ENCODE peak calls at places on chromosomes 3 and 15, in nine cellular contexts. H, I, K, C, W, V, R, U and E are unnamed samples.

GRCh38 chr15:59543721-59544547 is 67.6 kb upstream of the GCNT3 start:
- DNase-seq in H (no peak), I (no peak), K (no peak), C (no peak), W (no peak), V (no peak), R (no peak), U (no peak), E (no peak)

GRCh38 chr3:172138792-172139507 is 99.6 kb downstream of the FNDC3B start:
- DNase-seq in H (peak; percentile 65), I (peak; percentile 82), K (peak; percentile 58), C (no peak), W (no peak), V (peak; percentile 68), R (peak; percentile 77), U (no peak), E (no peak)

GRCh38 chr3:187318819-187319616 is 27.5 kb upstream of the MASP1 start:
- DNase-seq in H (peak; percentile 36), I (peak; percentile 70), K (peak; percentile 24), C (peak; percentile 46), W (no peak), V (peak; percentile 78), R (peak; percentile 82), U (no peak), E (no peak)

GRCh38 chr15:41655716-41656115 is 4.5 kb upstream of the MGA start:
- DNase-seq in H (no peak), I (no peak), K (no peak), C (no peak), W (no peak), V (no peak), R (peak; percentile 21), U (no peak), E (no peak)

GRCh38 chr3:13280856-13281656 is 139.1 kb downstream of the NUP210 start:
- DNase-seq in H (no peak), I (no peak), K (no peak), C (peak; percentile 63), W (no peak), V (peak; percentile 78), R (no peak), U (no peak), E (no peak)

GRCh38 chr3:183518446-183519185 is 36.9 kb downstream of the KLHL6 start:
- DNase-seq in H (no peak), I (no peak), K (no peak), C (no peak), W (no peak), V (no peak), R (no peak), U (no peak), E (no peak)

GRCh38 chr15:63050737-63051700 is 8.5 kb downstream of the TPM1 start:
- DNase-seq in H (no peak), I (no peak), K (no peak), C (no peak), W (no peak), V (no peak), R (peak; percentile 76), U (no peak), E (no peak)

GRCh38 chr15:64619880-64620839 is 155.2 kb downstream of the RBPMS2 start:
- DNase-seq in H (no peak), I (no peak), K (peak; percentile 89), C (no peak), W (no peak), V (no peak), R (peak; percentile 83), U (no peak), E (no peak)

GRCh38 chr3:8665407-8665896 is 20.9 kb upstream of the SSUH2 start:
- DNase-seq in H (no peak), I (no peak), K (no peak), C (no peak), W (no peak), V (no peak), R (no peak), U (no peak), E (no peak)

GRCh38 chr3:195715583-195716266 is 5.1 kb upstream of the MUC20 start:
- DNase-seq in H (no peak), I (no peak), K (peak; percentile 80), C (no peak), W (no peak), V (peak; percentile 42), R (peak; percentile 45), U (no peak), E (no peak)

GRCh38 chr3:114879059-114880031 is 267.7 kb downstream of the ZBTB20 start:
- DNase-seq in H (no peak), I (no peak), K (peak; percentile 28), C (no peak), W (no peak), V (no peak), R (peak; percentile 72), U (no peak), E (no peak)

GRCh38 chr15:101031203-101031602 is 112.0 kb downstream of the LRRK1 start:
- DNase-seq in H (peak; percentile 24), I (no peak), K (no peak), C (peak; percentile 1), W (no peak), V (peak; percentile 17), R (peak; percentile 73), U (no peak), E (peak; percentile 87)

GRCh38 chr15:38690737-38691332 is 126.2 kb upstream of the RASGRP1 start:
- DNase-seq in H (peak; percentile 60), I (peak; percentile 77), K (peak; percentile 54), C (peak; percentile 59), W (no peak), V (peak; percentile 91), R (peak; percentile 81), U (no peak), E (no peak)

GRCh38 chr15:58931985-58932384 is 1.5 kb downstream of the SLTM start:
- DNase-seq in H (peak; percentile 54), I (no peak), K (peak; percentile 23), C (no peak), W (no peak), V (no peak), R (peak; percentile 43), U (no peak), E (no peak)

GRCh38 chr3:134666466-134666865 is 15.6 kb upstream of the KY start:
- DNase-seq in H (no peak), I (no peak), K (peak; percentile 55), C (no peak), W (no peak), V (no peak), R (peak; percentile 73), U (no peak), E (no peak)

GRCh38 chr15:27681038-27681437 is 418.1 kb downstream of the OCA2 start:
- DNase-seq in H (no peak), I (no peak), K (no peak), C (peak; percentile 71), W (no peak), V (no peak), R (no peak), U (no peak), E (no peak)
- TF ChIP-seq CTCF in H (no peak), I (no peak), K (no peak), C (peak; percentile 57), W (no peak), V (no peak), R (no peak), U (no peak), E (no peak)

GRCh38 chr3:197456271-197457091 is 99.3 kb downstream of the BDH1 start:
- DNase-seq in H (peak; percentile 87), I (peak; percentile 93), K (peak; percentile 73), C (no peak), W (peak; percentile 94), V (peak; percentile 92), R (peak; percentile 92), U (peak; percentile 94), E (peak; percentile 96)

GRCh38 chr3:197458179-197458707 is 97.5 kb downstream of the BDH1 start:
- DNase-seq in H (no peak), I (no peak), K (peak; percentile 32), C (no peak), W (no peak), V (peak; percentile 78), R (no peak), U (no peak), E (no peak)

GRCh38 chr3:197458906-197459470 is 96.8 kb downstream of the BDH1 start:
- DNase-seq in H (no peak), I (no peak), K (no peak), C (no peak), W (no peak), V (no peak), R (no peak), U (no peak), E (no peak)

GRCh38 chr3:197450295-197450694 is 105.5 kb downstream of the BDH1 start:
- DNase-seq in H (no peak), I (no peak), K (no peak), C (no peak), W (no peak), V (no peak), R (no peak), U (no peak), E (no peak)

DNA sequence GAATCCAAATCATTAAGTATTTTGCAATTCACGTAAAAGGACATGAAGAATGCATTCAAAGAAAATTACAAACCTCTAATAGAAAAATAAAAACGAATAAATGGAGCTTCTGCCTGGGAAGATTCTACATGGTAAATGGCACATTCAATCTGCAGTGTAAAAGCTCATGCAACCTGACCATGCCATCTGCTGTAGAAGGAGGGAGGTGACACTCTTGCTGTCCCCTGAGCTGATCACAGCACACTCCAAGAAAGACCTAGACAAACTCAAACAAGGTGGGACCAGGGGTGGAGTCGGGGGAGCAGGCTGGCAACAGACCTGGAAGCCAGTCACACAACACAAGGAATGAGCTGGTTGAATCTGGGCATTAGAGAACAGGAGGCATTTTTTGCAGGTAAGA is 101.8 kb downstream of the BDH1 start:
- DNase-seq in H (no peak), I (no peak), K (no peak), C (peak; percentile 47), W (no peak), V (no peak), R (peak; percentile 38), U (no peak), E (no peak)
- TF ChIP-seq CTCF in H (no peak), I (no peak), K (peak; percentile 69), C (peak; percentile 66), W (peak; percentile 50), V (peak; percentile 71), R (peak; percentile 22), U (no peak), E (no peak)

GRCh38 chr3:52036829-52037228 is 19.5 kb downstream of the DUSP7 start:
- DNase-seq in H (no peak), I (no peak), K (no peak), C (peak; percentile 55), W (no peak), V (peak; percentile 88), R (no peak), U (no peak), E (no peak)
- TF ChIP-seq CTCF in H (no peak), I (no peak), K (peak; percentile 25), C (peak; percentile 39), W (no peak), V (peak; percentile 67), R (no peak), U (no peak), E (no peak)

GRCh38 chr3:5798809-5799208 is 611.3 kb downstream of the EDEM1 start:
- DNase-seq in H (no peak), I (no peak), K (no peak), C (no peak), W (no peak), V (no peak), R (no peak), U (no peak), E (no peak)

GRCh38 chr3:5796541-5796940 is 609.0 kb downstream of the EDEM1 start:
- DNase-seq in H (no peak), I (no peak), K (no peak), C (no peak), W (no peak), V (no peak), R (no peak), U (no peak), E (no peak)

GRCh38 chr3:5800965-5801364 is 613.5 kb downstream of the EDEM1 start:
- DNase-seq in H (no peak), I (no peak), K (no peak), C (no peak), W (no peak), V (no peak), R (no peak), U (no peak), E (no peak)

GRCh38 chr3:5799421-5799820 is 611.9 kb downstream of the EDEM1 start:
- DNase-seq in H (no peak), I (no peak), K (no peak), C (no peak), W (no peak), V (no peak), R (no peak), U (no peak), E (no peak)
- TF ChIP-seq CTCF in H (no peak), I (no peak), K (no peak), C (no peak), W (no peak), V (peak; percentile 27), R (no peak), U (no peak), E (no peak)